ENCODE peak calls at places on chromosomes 1 and 21, in nine cellular contexts. Y is HCT116, Q is A549, B is GM12878, E is GM23338, C is K562, G is SK-N-SH, K is HepG2, H is HL-60. X is an unnamed sample.

GRCh38 chr1:44805311-44806024 is 1.7 kb downstream of the DYNLT4 start:
- DNase-seq in Y (no peak), Q (no peak), B (no peak), E (no peak), C (no peak), G (no peak), K (no peak), H (no peak), X (no peak)

GRCh38 chr1:78053498-78053897 is 7.7 kb downstream of the GIPC2 start:
- DNase-seq in Y (no peak), Q (no peak), B (no peak), E (no peak), C (no peak), G (no peak), K (no peak), H (no peak), X (no peak)

GRCh38 chr1:156704930-156705320 is 458 bp downstream of the CRABP2 start:
- DNase-seq in Y (no peak), Q (peak), B (no peak), E (peak), C (no peak), G (no peak), K (no peak), H (no peak), X (no peak)

GRCh38 chr21:25980710-25981109 is 189.9 kb downstream of the APP start:
- DNase-seq in Y (no peak), Q (no peak), B (no peak), E (no peak), C (no peak), G (no peak), K (no peak), H (no peak), X (no peak)

GRCh38 chr21:42093991-42094417 is 22.9 kb downstream of the UMODL1 start:
- DNase-seq in Y (no peak), Q (no peak), B (no peak), E (no peak), C (no peak), G (no peak), K (peak), H (no peak), X (no peak)

GRCh38 chr21:41612674-41613250 is 104.8 kb upstream of the TMPRSS2 start:
- DNase-seq in Y (no peak), Q (peak), B (no peak), E (peak), C (peak), G (peak), K (peak), H (no peak), X (no peak)

GRCh38 chr1:114468710-114469468 is 42.1 kb downstream of the TRIM33 start:
- DNase-seq in Y (no peak), Q (no peak), B (no peak), E (no peak), C (no peak), G (no peak), K (no peak), H (no peak), X (no peak)

GRCh38 chr1:227166559-227166958 is 151.7 kb downstream of the CDC42BPA start:
- DNase-seq in Y (no peak), Q (no peak), B (no peak), E (peak), C (no peak), G (no peak), K (no peak), H (no peak), X (no peak)

GRCh38 chr1:40362699-40363098 is 10.8 kb upstream of the SMAP2 start:
- DNase-seq in Y (no peak), Q (no peak), B (no peak), E (no peak), C (no peak), G (no peak), K (no peak), H (no peak), X (no peak)

GRCh38 chr1:174049514-174049913 is 27.4 kb upstream of the RC3H1 start:
- DNase-seq in Y (no peak), Q (no peak), B (no peak), E (no peak), C (no peak), G (no peak), K (no peak), H (no peak), X (no peak)

GRCh38 chr1:154860154-154860870 is 9.8 kb downstream of the KCNN3 start:
- DNase-seq in Y (no peak), Q (no peak), B (peak), E (no peak), C (peak), G (no peak), K (no peak), H (no peak), X (no peak)

GRCh38 chr1:161238039-161238473 is at the start of gene NR1I3:
- DNase-seq in Y (no peak), Q (no peak), B (no peak), E (no peak), C (no peak), G (no peak), K (peak), H (no peak), X (no peak)

GRCh38 chr1:241706257-241706656 is 54.2 kb downstream of the WDR64 start:
- DNase-seq in Y (no peak), Q (peak), B (no peak), E (no peak), C (no peak), G (no peak), K (no peak), H (no peak), X (no peak)

GRCh38 chr1:43027977-43028376 is 69.3 kb upstream of the SLC2A1 start:
- DNase-seq in Y (no peak), Q (no peak), B (no peak), E (no peak), C (no peak), G (no peak), K (no peak), H (no peak), X (no peak)

GRCh38 chr1:178724734-178725602 is at the start of gene RALGPS2:
- DNase-seq in Y (no peak), Q (peak), B (no peak), E (peak), C (peak), G (peak), K (peak), H (peak), X (no peak)

GRCh38 chr1:185864889-185865288 is 130.7 kb downstream of the HMCN1 start:
- DNase-seq in Y (no peak), Q (no peak), B (no peak), E (no peak), C (no peak), G (no peak), K (no peak), H (no peak), X (peak)

GRCh38 chr1:234559917-234560676 is 49.9 kb downstream of the IRF2BP2 start:
- DNase-seq in Y (no peak), Q (no peak), B (no peak), E (no peak), C (no peak), G (no peak), K (no peak), H (no peak), X (no peak)

GRCh38 chr1:100430368-100430767 is 78.1 kb downstream of the CDC14A start:
- DNase-seq in Y (no peak), Q (no peak), B (no peak), E (no peak), C (no peak), G (no peak), K (no peak), H (no peak), X (no peak)

GRCh38 chr1:167703557-167703956 is 18.2 kb upstream of the MPZL1 start:
- DNase-seq in Y (no peak), Q (no peak), B (no peak), E (no peak), C (no peak), G (no peak), K (no peak), H (no peak), X (no peak)

GRCh38 chr1:17304155-17304826 is 3.7 kb upstream of the PADI4 start:
- DNase-seq in Y (no peak), Q (no peak), B (no peak), E (peak), C (no peak), G (no peak), K (no peak), H (peak), X (no peak)

GRCh38 chr1:36953061-36953460 is 81.3 kb downstream of the GRIK3 start:
- DNase-seq in Y (no peak), Q (no peak), B (no peak), E (no peak), C (no peak), G (no peak), K (no peak), H (no peak), X (no peak)

GRCh38 chr1:93617670-93618488 is 63.8 kb downstream of the BCAR3 start:
- DNase-seq in Y (no peak), Q (peak), B (no peak), E (no peak), C (no peak), G (no peak), K (peak), H (no peak), X (no peak)

GRCh38 chr21:45293726-45294401 is 6.2 kb upstream of the POFUT2 start:
- DNase-seq in Y (no peak), Q (no peak), B (no peak), E (no peak), C (no peak), G (peak), K (no peak), H (no peak), X (no peak)

GRCh38 chr1:228373681-228374571 is 32.7 kb downstream of the TRIM11 start:
- DNase-seq in Y (no peak), Q (no peak), B (no peak), E (no peak), C (no peak), G (no peak), K (no peak), H (no peak), X (no peak)

GRCh38 chr1:115052454-115053083 is 22.9 kb downstream of the TSHB start:
- DNase-seq in Y (peak), Q (peak), B (no peak), E (peak), C (peak), G (peak), K (peak), H (peak), X (peak)

GRCh38 chr1:54980528-54981241 is at the start of gene TMEM61:
- DNase-seq in Y (no peak), Q (no peak), B (no peak), E (peak), C (no peak), G (peak), K (no peak), H (no peak), X (no peak)

GRCh38 chr1:212977781-212978645 is 27.7 kb downstream of the VASH2 start:
- DNase-seq in Y (no peak), Q (no peak), B (peak), E (no peak), C (no peak), G (no peak), K (no peak), H (no peak), X (no peak)

GRCh38 chr1:41354956-41355355 is 6.3 kb upstream of the FOXO6 start:
- DNase-seq in Y (no peak), Q (no peak), B (no peak), E (peak), C (no peak), G (no peak), K (no peak), H (no peak), X (no peak)

GRCh38 chr1:186482661-186483255 is 21.8 kb upstream of the PDC start:
- DNase-seq in Y (peak), Q (peak), B (peak), E (peak), C (peak), G (peak), K (peak), H (peak), X (peak)

GRCh38 chr1:26351591-26352337 is 2.2 kb downstream of the CRYBG2 start:
- DNase-seq in Y (peak), Q (peak), B (no peak), E (no peak), C (peak), G (no peak), K (peak), H (no peak), X (no peak)

GRCh38 chr1:63322248-63322943 is at the start of gene FOXD3:
- DNase-seq in Y (peak), Q (peak), B (no peak), E (peak), C (peak), G (peak), K (no peak), H (peak), X (no peak)

GRCh38 chr1:53315456-53316048 is 12.3 kb downstream of the LRP8 start:
- DNase-seq in Y (no peak), Q (no peak), B (no peak), E (no peak), C (no peak), G (no peak), K (no peak), H (no peak), X (no peak)

GRCh38 chr1:151888972-151889570 is 20.2 kb downstream of the THEM4 start:
- DNase-seq in Y (no peak), Q (peak), B (no peak), E (peak), C (no peak), G (peak), K (no peak), H (no peak), X (no peak)

GRCh38 chr1:17682403-17682802 is 72.7 kb upstream of the ACTL8 start:
- DNase-seq in Y (no peak), Q (no peak), B (no peak), E (no peak), C (no peak), G (peak), K (no peak), H (no peak), X (no peak)

GRCh38 chr21:40936151-40936550 is 89.2 kb upstream of the DSCAM start:
- DNase-seq in Y (no peak), Q (no peak), B (no peak), E (no peak), C (no peak), G (no peak), K (no peak), H (no peak), X (no peak)

DNA sequence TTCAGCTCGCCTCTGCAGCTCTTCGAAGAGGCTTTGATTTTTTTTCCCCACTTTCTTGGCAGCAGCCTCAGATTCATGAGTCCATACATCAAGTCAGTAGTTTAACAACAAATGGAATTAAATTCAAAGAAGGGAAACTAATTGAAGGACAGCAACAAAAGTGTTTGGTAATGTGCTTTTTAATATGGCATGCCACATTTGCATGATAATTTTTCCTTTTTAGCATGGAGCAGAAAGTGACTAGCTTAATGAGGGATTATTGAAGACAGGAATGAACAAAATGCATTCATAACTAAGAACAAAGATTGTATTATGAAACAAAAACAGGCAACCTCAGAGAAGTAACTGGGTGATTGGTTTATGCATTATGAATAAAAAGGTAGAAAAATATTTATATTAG is 239.0 kb downstream of the USH2A start:
- DNase-seq in Y (no peak), Q (no peak), B (no peak), E (no peak), C (no peak), G (no peak), K (no peak), H (no peak), X (no peak)
- TF ChIP-seq REST in Y (no peak), Q (no peak), B (no peak), E (no peak), C (no peak), G (no peak), K (no peak), H (no peak), X (no peak)

DNA sequence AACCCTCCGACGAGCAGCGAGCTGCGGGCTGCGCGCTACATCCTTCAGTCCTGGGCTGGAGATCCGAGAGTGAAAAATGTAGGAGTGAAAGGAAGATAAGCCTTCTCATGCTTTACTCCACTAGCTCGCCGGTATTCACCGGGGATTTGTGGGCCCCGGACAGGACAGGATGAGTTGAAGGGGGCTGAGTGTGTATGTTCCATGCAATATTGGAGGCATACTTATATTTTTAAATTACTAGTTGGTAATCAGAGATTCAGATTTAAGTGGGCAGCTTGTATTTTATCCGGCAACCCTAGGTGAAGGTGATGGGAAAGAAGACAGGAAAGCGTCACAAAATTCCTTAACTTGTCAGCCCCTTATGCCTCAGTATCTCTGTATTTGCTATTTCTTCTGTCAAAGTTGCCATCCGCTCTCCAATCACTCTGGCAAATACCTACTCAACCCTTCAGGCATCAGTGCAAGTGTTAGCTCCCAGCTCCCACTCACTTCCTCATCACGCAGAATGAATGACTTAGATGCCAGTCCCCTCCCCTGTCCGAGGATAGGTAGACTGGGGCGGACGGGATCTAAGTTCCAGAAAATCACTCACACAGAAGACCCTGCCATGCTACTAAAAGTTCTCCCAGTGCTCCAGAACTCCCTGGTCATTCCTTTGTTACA is 506 bp upstream of the PIGM start:
- DNase-seq in Y (no peak), Q (no peak), B (no peak), E (no peak), C (peak), G (peak), K (no peak), H (peak), X (no peak)
- TF ChIP-seq REST in Y (no peak), Q (no peak), B (no peak), E (no peak), C (no peak), G (no peak), K (no peak), H (no peak), X (no peak)

DNA sequence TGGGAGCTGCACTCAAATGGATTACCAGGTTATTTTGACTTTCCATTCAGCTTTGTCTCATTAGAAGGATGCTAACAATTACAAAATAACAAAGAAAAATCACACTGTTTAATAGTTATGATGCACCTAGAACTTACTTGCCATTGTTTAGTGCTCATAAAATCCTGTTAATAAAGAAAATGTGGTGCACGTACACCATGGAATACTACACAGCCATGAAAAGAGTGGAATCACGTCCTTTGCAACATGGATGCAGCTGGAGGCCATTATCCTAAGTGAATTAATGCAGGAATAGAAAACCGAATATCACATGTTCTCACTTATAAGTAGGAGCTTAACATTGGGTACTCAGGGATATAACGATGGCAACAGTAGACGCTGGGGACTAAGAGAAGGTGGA is 19.8 kb downstream of the MAP3K21 start:
- DNase-seq in Y (no peak), Q (no peak), B (no peak), E (no peak), C (no peak), G (no peak), K (no peak), H (no peak), X (no peak)
- TF ChIP-seq REST in Y (no peak), Q (no peak), B (no peak), E (no peak), C (no peak), G (no peak), K (no peak), H (no peak), X (no peak)

GRCh38 chr1:229661897-229662296 is 35.9 kb downstream of the URB2 start:
- DNase-seq in Y (no peak), Q (no peak), B (no peak), E (no peak), C (no peak), G (no peak), K (no peak), H (no peak), X (no peak)

GRCh38 chr1:229657993-229658755 is 32.1 kb downstream of the URB2 start:
- DNase-seq in Y (no peak), Q (no peak), B (no peak), E (no peak), C (no peak), G (peak), K (no peak), H (no peak), X (no peak)

GRCh38 chr1:229664133-229664689 is 38.2 kb downstream of the URB2 start:
- DNase-seq in Y (no peak), Q (no peak), B (peak), E (no peak), C (no peak), G (peak), K (no peak), H (no peak), X (no peak)

GRCh38 chr1:229665912-229666558 is 40.0 kb downstream of the URB2 start:
- DNase-seq in Y (no peak), Q (no peak), B (no peak), E (no peak), C (no peak), G (no peak), K (no peak), H (no peak), X (no peak)

GRCh38 chr1:229661022-229661877 is 35.2 kb downstream of the URB2 start:
- DNase-seq in Y (peak), Q (peak), B (peak), E (peak), C (peak), G (peak), K (peak), H (peak), X (peak)
- TF ChIP-seq REST in Y (no peak), Q (no peak), B (no peak), E (no peak), C (no peak), G (no peak), K (no peak), H (no peak), X (no peak)

GRCh38 chr1:244325056-244325764 is 126.5 kb downstream of the ADSS2 start:
- DNase-seq in Y (no peak), Q (no peak), B (peak), E (no peak), C (no peak), G (no peak), K (no peak), H (peak), X (no peak)

GRCh38 chr1:244326757-244327156 is 125.0 kb downstream of the ADSS2 start:
- DNase-seq in Y (no peak), Q (no peak), B (no peak), E (no peak), C (no peak), G (no peak), K (no peak), H (no peak), X (no peak)

GRCh38 chr1:244327533-244327932 is 124.2 kb downstream of the ADSS2 start:
- DNase-seq in Y (no peak), Q (no peak), B (no peak), E (no peak), C (no peak), G (no peak), K (peak), H (no peak), X (no peak)

GRCh38 chr1:244330318-244330625 is 121.4 kb downstream of the ADSS2 start:
- DNase-seq in Y (no peak), Q (no peak), B (no peak), E (no peak), C (no peak), G (no peak), K (no peak), H (no peak), X (no peak)

GRCh38 chr1:244329591-244330317 is 122.0 kb downstream of the ADSS2 start:
- DNase-seq in Y (no peak), Q (peak), B (no peak), E (no peak), C (no peak), G (no peak), K (no peak), H (no peak), X (no peak)
- TF ChIP-seq REST in Y (no peak), Q (no peak), B (no peak), E (no peak), C (no peak), G (no peak), K (no peak), H (no peak), X (no peak)

X was measured in Panc1.